ENCODE peak calls at places on chromosomes 1 and 21, in four cellular contexts. U, I, P and K are unnamed samples.

GRCh38 chr1:2535981-2536380 is 5.9 kb upstream of the HES5 start:
- DNase-seq in U (no peak), I (no peak), P (no peak), K (no peak)

GRCh38 chr1:93369734-93370133 is 24.0 kb downstream of the DR1 start:
- DNase-seq in I (no peak), P (no peak), U (no peak), K (no peak)

GRCh38 chr1:179175011-179175934 is 54.2 kb downstream of the ABL2 start:
- DNase-seq in I (no peak), P (no peak), U (no peak), K (no peak)

GRCh38 chr21:21159253-21159899 is 161.2 kb downstream of the NCAM2 start:
- DNase-seq in P (no peak), U (no peak), I (no peak), K (no peak)

GRCh38 chr1:243746736-243747135 is 103.3 kb downstream of the AKT3 start:
- DNase-seq in I (no peak), U (no peak), P (no peak), K (no peak)

GRCh38 chr1:236920270-236920894 is 83.9 kb downstream of the MT1HL1 start:
- DNase-seq in P (no peak), U (no peak), I (no peak), K (no peak)

GRCh38 chr21:33300701-33301631 is 23.8 kb upstream of the IFNAR1 start:
- DNase-seq in U (no peak), P (no peak), I (peak; percentile 65), K (no peak)

GRCh38 chr21:14554948-14555347 is 8.8 kb upstream of the SAMSN1 start:
- DNase-seq in I (no peak), P (no peak), U (no peak), K (no peak)

GRCh38 chr1:89996415-89997110 is 1.7 kb downstream of the ZNF326 start:
- DNase-seq in U (no peak), P (no peak), I (no peak), K (no peak)

GRCh38 chr1:89994231-89994804 is 592 bp upstream of the ZNF326 start:
- DNase-seq in P (peak; percentile 45), U (peak; percentile 29), I (no peak), K (peak; percentile 56)

GRCh38 chr1:89993541-89993940 is 1.4 kb upstream of the ZNF326 start:
- DNase-seq in P (peak; percentile 7), U (no peak), I (no peak), K (no peak)

GRCh38 chr1:89995595-89996397 is 886 bp downstream of the ZNF326 start:
- DNase-seq in U (no peak), I (peak; percentile 81), P (no peak), K (no peak)

GRCh38 chr1:89994805-89995594 is at the start of gene ZNF326:
- DNase-seq in U (peak; percentile 95), P (peak; percentile 98), I (peak; percentile 97), K (peak; percentile 96)
- TF ChIP-seq POLR2A in U (peak; percentile 98), P (peak; percentile 98), I (peak; percentile 97), K (peak; percentile 98)

GRCh38 chr1:22025368-22026154 is 24.1 kb downstream of the CELA3A start:
- DNase-seq in U (peak; percentile 85), I (peak; percentile 91), P (peak; percentile 82), K (peak; percentile 77)
- TF ChIP-seq POLR2A in U (peak; percentile 88), I (peak; percentile 98), P (peak; percentile 58), K (peak; percentile 81)

GRCh38 chr1:85277802-85278201 is 1.4 kb upstream of the BCL10 start:
- DNase-seq in I (no peak), U (no peak), P (no peak), K (no peak)

GRCh38 chr1:85278853-85279314 is 2.5 kb upstream of the BCL10 start:
- DNase-seq in P (no peak), U (peak; percentile 63), I (peak; percentile 66), K (no peak)

GRCh38 chr1:85275701-85276289 is 637 bp downstream of the BCL10 start:
- DNase-seq in I (no peak), U (no peak), P (no peak), K (no peak)

GRCh38 chr1:85276290-85277026 is at the start of gene BCL10:
- DNase-seq in P (peak; percentile 99), U (peak; percentile 97), I (peak; percentile 98), K (peak; percentile 98)

GRCh38 chr1:85277027-85277625 is 694 bp upstream of the BCL10 start:
- DNase-seq in P (peak; percentile 25), I (no peak), U (no peak), K (no peak)
- TF ChIP-seq POLR2A in P (no peak), I (peak; percentile 35), U (no peak), K (no peak)

GRCh38 chr1:18945401-18945849 is 11.1 kb downstream of the IFFO2 start:
- DNase-seq in I (peak; percentile 14), P (no peak), U (peak; percentile 87), K (no peak)

GRCh38 chr1:18943162-18943561 is 13.3 kb downstream of the IFFO2 start:
- DNase-seq in U (no peak), P (no peak), I (no peak), K (no peak)

GRCh38 chr1:18943914-18944572 is 12.4 kb downstream of the IFFO2 start:
- DNase-seq in I (no peak), U (no peak), P (no peak), K (no peak)

GRCh38 chr1:18946550-18947381 is 9.7 kb downstream of the IFFO2 start:
- DNase-seq in U (no peak), I (no peak), P (peak; percentile 83), K (no peak)

GRCh38 chr1:18944810-18945209 is 11.7 kb downstream of the IFFO2 start:
- DNase-seq in U (no peak), P (peak; percentile 51), I (no peak), K (no peak)
- TF ChIP-seq POLR2A in U (no peak), P (peak; percentile 24), I (no peak), K (no peak)

GRCh38 chr1:37692078-37692833 is at the start of gene CDCA8:
- DNase-seq in I (peak; percentile 99), U (peak; percentile 96), P (peak; percentile 98), K (peak; percentile 98)
- TF ChIP-seq POLR2A in I (peak; percentile 93), U (peak; percentile 40), P (peak; percentile 57), K (peak; percentile 54)

GRCh38 chr21:41366522-41367151 is 4.8 kb downstream of the MX2 start:
- DNase-seq in U (no peak), I (no peak), P (no peak), K (peak; percentile 80)
- TF ChIP-seq POLR2A in U (no peak), I (no peak), P (no peak), K (no peak)

GRCh38 chr1:12167493-12168429 is 970 bp downstream of the TNFRSF1B start:
- DNase-seq in U (no peak), I (peak; percentile 81), P (no peak), K (no peak)
- TF ChIP-seq POLR2A in U (no peak), I (no peak), P (no peak), K (no peak)

GRCh38 chr21:43976661-43977060 is 35.4 kb upstream of the TRAPPC10 start:
- DNase-seq in I (no peak), U (no peak), P (peak; percentile 56), K (no peak)

GRCh38 chr21:43972850-43973633 is 39.1 kb upstream of the TRAPPC10 start:
- DNase-seq in P (no peak), I (peak; percentile 36), U (no peak), K (no peak)

GRCh38 chr21:43973634-43973955 is 38.5 kb upstream of the TRAPPC10 start:
- DNase-seq in P (no peak), I (no peak), U (no peak), K (no peak)

GRCh38 chr21:43975469-43976098 is 36.5 kb upstream of the TRAPPC10 start:
- DNase-seq in U (peak; percentile 78), I (peak; percentile 77), P (peak; percentile 83), K (peak; percentile 78)

GRCh38 chr21:43974791-43975468 is 37.2 kb upstream of the TRAPPC10 start:
- DNase-seq in I (no peak), U (no peak), P (no peak), K (no peak)
- TF ChIP-seq POLR2A in I (no peak), U (no peak), P (no peak), K (no peak)

GRCh38 chr1:19405195-19405760 is 80.1 kb downstream of the CAPZB start:
- DNase-seq in U (no peak), I (no peak), P (no peak), K (no peak)

GRCh38 chr1:19403256-19403655 is 82.1 kb downstream of the CAPZB start:
- DNase-seq in I (no peak), P (no peak), U (no peak), K (no peak)

GRCh38 chr1:19405761-19406481 is 79.4 kb downstream of the CAPZB start:
- DNase-seq in I (no peak), U (no peak), P (no peak), K (no peak)

GRCh38 chr1:19406680-19407079 is 78.7 kb downstream of the CAPZB start:
- DNase-seq in P (no peak), I (no peak), U (no peak), K (no peak)

DNA sequence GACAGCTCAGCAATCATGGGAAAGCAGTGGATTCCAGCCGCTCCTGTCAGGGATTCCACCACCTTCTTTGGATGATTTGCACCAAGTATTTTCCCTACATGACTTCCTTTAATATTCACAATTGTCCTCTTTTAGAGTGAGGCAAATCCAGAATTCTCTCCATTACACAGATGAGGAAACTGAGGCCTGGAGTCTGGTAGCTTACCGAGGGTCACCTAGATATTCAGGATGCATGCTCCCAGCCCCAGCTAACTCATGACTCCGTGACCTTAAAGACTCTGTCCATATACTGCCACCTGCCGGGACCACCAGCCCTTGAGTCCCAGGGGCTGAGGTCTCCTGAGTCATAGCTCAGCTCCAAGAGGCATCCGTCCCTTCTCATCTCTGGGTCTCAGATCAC is 80.6 kb downstream of the CAPZB start:
- DNase-seq in P (no peak), I (no peak), U (no peak), K (no peak)
- TF ChIP-seq POLR2A in P (no peak), I (no peak), U (no peak), K (no peak)